ENCODE peak calls at places on chromosomes 5 and 9, in five cellular contexts. One of them, this sample, is unnamed.
A peak's percentile ranks its signal among the peaks of the same experiment; 100 is the strongest.

GRCh38 chr9:105246656-105247162 is 2.3 kb downstream of the SLC44A1 start:
- DNase-seq in hepatocyte: no peak
- DNase-seq in uterus: no peak
- DNase-seq in neuronal stem cell: no peak
- DNase-seq in endodermal cell: no peak
- DNase-seq in this sample: no peak

GRCh38 chr5:131496400-131496713 is 138.7 kb downstream of the RAPGEF6 start:
- DNase-seq in neuronal stem cell: no peak
- DNase-seq in hepatocyte: no peak
- DNase-seq in uterus: no peak
- DNase-seq in endodermal cell: no peak
- DNase-seq in this sample: no peak

GRCh38 chr5:112005533-112005926 is 248.5 kb upstream of the NREP start:
- DNase-seq in uterus: no peak
- DNase-seq in neuronal stem cell: no peak
- DNase-seq in hepatocyte: no peak
- DNase-seq in endodermal cell: no peak
- DNase-seq in this sample: no peak

GRCh38 chr9:83937861-83938455 is 16.7 kb upstream of the KIF27 start:
- DNase-seq in neuronal stem cell: peak; percentile 63
- DNase-seq in hepatocyte: peak; percentile 85
- DNase-seq in endodermal cell: peak; percentile 68
- DNase-seq in uterus: no peak
- DNase-seq in this sample: peak; percentile 81

GRCh38 chr9:18256574-18256973 is 217.4 kb upstream of the ADAMTSL1 start:
- DNase-seq in hepatocyte: peak; percentile 43
- DNase-seq in neuronal stem cell: no peak
- DNase-seq in endodermal cell: no peak
- DNase-seq in uterus: no peak
- DNase-seq in this sample: peak; percentile 9

GRCh38 chr5:543755-544674 is 19.8 kb upstream of the SLC9A3 start:
- DNase-seq in uterus: no peak
- DNase-seq in hepatocyte: no peak
- DNase-seq in endodermal cell: no peak
- DNase-seq in neuronal stem cell: no peak
- DNase-seq in this sample: peak; percentile 42

GRCh38 chr9:37062331-37062730 is 28.3 kb upstream of the PAX5 start:
- DNase-seq in hepatocyte: no peak
- DNase-seq in uterus: no peak
- DNase-seq in neuronal stem cell: no peak
- DNase-seq in endodermal cell: no peak
- DNase-seq in this sample: no peak

GRCh38 chr9:127561491-127562270 is 50.4 kb upstream of the STXBP1 start:
- DNase-seq in hepatocyte: peak; percentile 90
- DNase-seq in uterus: peak; percentile 91
- DNase-seq in neuronal stem cell: no peak
- DNase-seq in endodermal cell: peak; percentile 88
- DNase-seq in this sample: peak; percentile 57

GRCh38 chr5:96823060-96823459 is 15.3 kb upstream of the ERAP1 start:
- DNase-seq in endodermal cell: no peak
- DNase-seq in uterus: no peak
- DNase-seq in neuronal stem cell: no peak
- DNase-seq in hepatocyte: no peak
- DNase-seq in this sample: no peak

GRCh38 chr5:9376363-9377117 is 169.3 kb downstream of the SEMA5A start:
- DNase-seq in uterus: no peak
- DNase-seq in neuronal stem cell: no peak
- DNase-seq in hepatocyte: no peak
- DNase-seq in endodermal cell: no peak
- DNase-seq in this sample: no peak

GRCh38 chr5:14741721-14742426 is 77.4 kb downstream of the OTULIN start:
- DNase-seq in neuronal stem cell: no peak
- DNase-seq in uterus: no peak
- DNase-seq in hepatocyte: no peak
- DNase-seq in endodermal cell: no peak
- DNase-seq in this sample: no peak

GRCh38 chr9:111944467-111944866 is 47.9 kb downstream of the UGCG start:
- DNase-seq in endodermal cell: no peak
- DNase-seq in neuronal stem cell: no peak
- DNase-seq in hepatocyte: no peak
- DNase-seq in uterus: no peak
- DNase-seq in this sample: no peak
- H3K27ac ChIP-seq in endodermal cell: no peak overlapping the region
- H3K27ac ChIP-seq in neuronal stem cell: no peak overlapping the region
- H3K27ac ChIP-seq in hepatocyte: no peak overlapping the region
- H3K27ac ChIP-seq in uterus: no peak overlapping the region
- H3K27ac ChIP-seq in this sample: no peak overlapping the region

GRCh38 chr5:178247481-178248456 is 15.2 kb upstream of the PHYKPL start:
- DNase-seq in hepatocyte: no peak
- DNase-seq in neuronal stem cell: no peak
- DNase-seq in uterus: no peak
- DNase-seq in endodermal cell: no peak
- DNase-seq in this sample: no peak
- H3K4me3 ChIP-seq in hepatocyte: no peak overlapping the region
- H3K4me3 ChIP-seq in neuronal stem cell: no peak overlapping the region
- H3K4me3 ChIP-seq in uterus: no peak overlapping the region
- H3K4me3 ChIP-seq in endodermal cell: no peak overlapping the region
- H3K4me3 ChIP-seq in this sample: no peak overlapping the region

GRCh38 chr9:2230362-2230761 is 215.2 kb downstream of the SMARCA2 start:
- DNase-seq in hepatocyte: no peak
- DNase-seq in uterus: no peak
- DNase-seq in endodermal cell: no peak
- DNase-seq in neuronal stem cell: no peak
- DNase-seq in this sample: no peak

GRCh38 chr9:2227468-2227867 is 212.3 kb downstream of the SMARCA2 start:
- DNase-seq in endodermal cell: peak; percentile 52
- DNase-seq in neuronal stem cell: no peak
- DNase-seq in uterus: peak; percentile 81
- DNase-seq in hepatocyte: no peak
- DNase-seq in this sample: no peak

GRCh38 chr9:2228641-2229040 is 213.5 kb downstream of the SMARCA2 start:
- DNase-seq in neuronal stem cell: no peak
- DNase-seq in uterus: no peak
- DNase-seq in hepatocyte: no peak
- DNase-seq in endodermal cell: no peak
- DNase-seq in this sample: no peak

GRCh38 chr9:2229109-2229733 is 214.1 kb downstream of the SMARCA2 start:
- DNase-seq in hepatocyte: no peak
- DNase-seq in neuronal stem cell: no peak
- DNase-seq in uterus: no peak
- DNase-seq in endodermal cell: no peak
- DNase-seq in this sample: no peak

DNA sequence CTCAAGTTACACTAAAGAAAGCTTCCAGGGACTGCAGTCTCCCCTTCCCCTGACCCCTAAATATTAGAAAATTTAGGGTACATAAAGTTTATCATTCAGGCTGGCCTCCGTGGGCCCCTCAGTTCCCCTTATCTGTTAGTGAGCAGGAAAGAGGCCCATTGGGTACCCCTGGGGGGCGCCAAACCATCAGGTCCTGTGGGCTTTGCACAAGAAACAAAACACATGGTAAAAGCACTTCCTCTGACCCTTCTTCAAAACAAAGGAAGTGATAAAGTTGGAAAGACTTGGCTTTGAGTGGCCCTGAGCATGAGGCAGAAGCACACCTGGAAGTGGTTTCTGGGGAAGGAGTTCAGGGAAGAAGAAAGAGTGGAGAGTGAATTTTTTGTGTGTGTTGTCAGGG is 213.0 kb downstream of the SMARCA2 start:
- DNase-seq in uterus: no peak
- DNase-seq in neuronal stem cell: peak; percentile 17
- DNase-seq in hepatocyte: peak; percentile 31
- DNase-seq in endodermal cell: peak; percentile 82
- DNase-seq in this sample: no peak
- H3K27ac ChIP-seq in uterus: peak overlapping the region; percentile 10
- H3K27ac ChIP-seq in neuronal stem cell: no peak overlapping the region
- H3K27ac ChIP-seq in hepatocyte: no peak overlapping the region
- H3K27ac ChIP-seq in endodermal cell: no peak overlapping the region
- H3K27ac ChIP-seq in this sample: no peak overlapping the region

GRCh38 chr9:33445941-33446506 is 1.4 kb downstream of the AQP3 start:
- DNase-seq in neuronal stem cell: no peak
- DNase-seq in endodermal cell: no peak
- DNase-seq in uterus: no peak
- DNase-seq in hepatocyte: no peak
- DNase-seq in this sample: peak; percentile 48
- H3K4me3 ChIP-seq in neuronal stem cell: no peak overlapping the region
- H3K4me3 ChIP-seq in endodermal cell: no peak overlapping the region
- H3K4me3 ChIP-seq in uterus: no peak overlapping the region
- H3K4me3 ChIP-seq in hepatocyte: no peak overlapping the region
- H3K4me3 ChIP-seq in this sample: peak overlapping the region; percentile 84

GRCh38 chr5:83562207-83562606 is 90.7 kb downstream of the VCAN start:
- DNase-seq in neuronal stem cell: no peak
- DNase-seq in endodermal cell: no peak
- DNase-seq in hepatocyte: no peak
- DNase-seq in uterus: no peak
- DNase-seq in this sample: no peak
- H3K27ac ChIP-seq in neuronal stem cell: no peak overlapping the region
- H3K27ac ChIP-seq in endodermal cell: no peak overlapping the region
- H3K27ac ChIP-seq in hepatocyte: peak overlapping the region; percentile 78
- H3K27ac ChIP-seq in uterus: peak overlapping the region; percentile 7
- H3K27ac ChIP-seq in this sample: no peak overlapping the region

DNA sequence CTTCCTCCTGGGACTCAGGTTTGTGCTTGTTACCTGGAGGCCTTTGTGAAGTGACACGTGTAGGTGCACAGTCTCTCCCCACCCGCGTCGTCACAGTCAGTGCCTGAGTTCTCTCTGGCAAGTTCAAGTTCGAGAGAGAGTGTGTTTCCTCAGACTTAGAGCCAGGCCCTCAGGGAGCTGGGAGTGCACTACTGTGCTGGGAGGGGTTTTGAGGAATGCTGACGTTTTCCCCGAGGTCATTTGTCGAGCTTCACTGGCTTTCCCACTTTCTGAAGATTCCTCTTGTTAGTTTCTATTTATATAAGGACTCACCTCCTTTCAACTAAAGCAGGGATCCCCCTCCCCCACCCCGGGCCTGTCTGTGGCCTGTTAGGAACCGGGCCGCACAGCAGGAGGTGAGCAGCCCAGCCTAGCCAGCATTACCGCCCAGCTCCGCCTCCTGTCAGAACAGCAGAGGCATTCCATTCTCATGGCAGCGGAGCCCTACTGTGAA is 209.2 kb downstream of the DIRAS2 start:
- DNase-seq in endodermal cell: peak; percentile 99
- DNase-seq in neuronal stem cell: peak; percentile 79
- DNase-seq in hepatocyte: peak; percentile 87
- DNase-seq in uterus: no peak
- DNase-seq in this sample: peak; percentile 41
- H3K4me3 ChIP-seq in endodermal cell: peak overlapping the region; percentile 76
- H3K4me3 ChIP-seq in neuronal stem cell: peak overlapping the region; percentile 34
- H3K4me3 ChIP-seq in hepatocyte: no peak overlapping the region
- H3K4me3 ChIP-seq in uterus: no peak overlapping the region
- H3K4me3 ChIP-seq in this sample: no peak overlapping the region

This sample was measured in small intestine.